ENCODE peak calls at places on chromosomes 16 and 17, in nine cellular contexts. P is HL-60, H is fibroblast of mammary gland, S is fibroblast of pulmonary artery, M is fibroblast of lung, F is tibial nerve, J is progenitor cell of endocrine pancreas, R is osteoblast, X is HFFc6. N is an unnamed sample.

GRCh38 chr17:45364531-45365390 is 47.9 kb upstream of the MAP3K14 start:
- DNase-seq in P (no peak), H (peak), S (peak), M (no peak), F (peak), J (no peak), R (peak), X (no peak), N (no peak)

GRCh38 chr17:65088621-65089385 is 32.3 kb upstream of the GNA13 start:
- DNase-seq in P (no peak), H (peak), S (no peak), M (no peak), F (no peak), J (no peak), R (no peak), X (peak), N (no peak)

GRCh38 chr17:36848008-36848902 is 89.0 kb upstream of the LHX1 start:
- DNase-seq in P (no peak), H (no peak), S (peak), M (no peak), F (no peak), J (no peak), R (no peak), X (no peak), N (no peak)

GRCh38 chr16:583470-583814 is 6.4 kb upstream of the RAB40C start:
- DNase-seq in P (no peak), H (no peak), S (no peak), M (no peak), F (no peak), J (no peak), R (peak), X (no peak), N (no peak)

GRCh38 chr16:69852815-69853214 is 90.7 kb downstream of the WWP2 start:
- DNase-seq in P (no peak), H (no peak), S (no peak), M (no peak), F (no peak), J (no peak), R (no peak), X (no peak), N (no peak)

GRCh38 chr17:7440113-7440822 is 956 bp downstream of the FGF11 start:
- DNase-seq in P (peak), H (no peak), S (no peak), M (peak), F (no peak), J (no peak), R (peak), X (no peak), N (no peak)

GRCh38 chr17:17710728-17711541 is 29.7 kb downstream of the RAI1 start:
- DNase-seq in P (no peak), H (peak), S (peak), M (peak), F (no peak), J (peak), R (peak), X (peak), N (peak)

GRCh38 chr16:80719573-80719972 is 84.8 kb downstream of the CDYL2 start:
- DNase-seq in P (no peak), H (no peak), S (no peak), M (no peak), F (no peak), J (no peak), R (no peak), X (no peak), N (no peak)

GRCh38 chr17:3511841-3512511 is 36.2 kb downstream of the ASPA start:
- DNase-seq in P (no peak), H (peak), S (no peak), M (peak), F (no peak), J (no peak), R (no peak), X (no peak), N (no peak)

GRCh38 chr16:67990018-67990386 is 9.3 kb downstream of the DPEP2 start:
- DNase-seq in P (no peak), H (no peak), S (no peak), M (no peak), F (no peak), J (no peak), R (peak), X (no peak), N (no peak)

GRCh38 chr16:21611178-21611545 is 11.8 kb downstream of the METTL9 start:
- DNase-seq in P (peak), H (peak), S (peak), M (peak), F (no peak), J (no peak), R (no peak), X (peak), N (no peak)

GRCh38 chr17:4072487-4073157 is 70.2 kb downstream of the ZZEF1 start:
- DNase-seq in P (no peak), H (peak), S (peak), M (peak), F (no peak), J (no peak), R (peak), X (peak), N (no peak)

GRCh38 chr17:39927928-39928867 is 666 bp downstream of the LRRC3C start:
- DNase-seq in P (no peak), H (no peak), S (no peak), M (no peak), F (no peak), J (peak), R (no peak), X (no peak), N (no peak)

GRCh38 chr16:20611350-20611902 is 35.3 kb upstream of the ACSM2B start:
- DNase-seq in P (no peak), H (no peak), S (no peak), M (no peak), F (no peak), J (no peak), R (no peak), X (no peak), N (no peak)

GRCh38 chr17:45310380-45311324 is 6.2 kb downstream of the MAP3K14 start:
- DNase-seq in P (no peak), H (no peak), S (no peak), M (peak), F (no peak), J (no peak), R (peak), X (no peak), N (no peak)

GRCh38 chr16:630815-631405 is at the start of gene WFIKKN1:
- DNase-seq in P (no peak), H (no peak), S (no peak), M (no peak), F (no peak), J (peak), R (peak), X (no peak), N (no peak)

GRCh38 chr17:7354262-7354781 is 634 bp upstream of the TMEM95 start:
- DNase-seq in P (no peak), H (peak), S (no peak), M (peak), F (no peak), J (no peak), R (peak), X (peak), N (peak)

GRCh38 chr16:1713933-1714332 is 7.9 kb downstream of the MAPK8IP3 start:
- DNase-seq in P (no peak), H (no peak), S (no peak), M (no peak), F (no peak), J (no peak), R (no peak), X (no peak), N (no peak)

GRCh38 chr16:75550211-75550662 is 5.8 kb downstream of the TMEM231 start:
- DNase-seq in P (peak), H (peak), S (peak), M (peak), F (no peak), J (no peak), R (no peak), X (peak), N (no peak)

GRCh38 chr16:88357306-88358032 is 25.3 kb upstream of the ZNF469 start:
- DNase-seq in P (no peak), H (no peak), S (no peak), M (no peak), F (no peak), J (no peak), R (peak), X (peak), N (no peak)

GRCh38 chr16:67151431-67152097 is 766 bp upstream of the B3GNT9 start:
- DNase-seq in P (no peak), H (no peak), S (no peak), M (no peak), F (no peak), J (no peak), R (peak), X (no peak), N (no peak)

GRCh38 chr16:58501242-58502131 is 1.5 kb downstream of the NDRG4 start:
- DNase-seq in P (no peak), H (no peak), S (no peak), M (no peak), F (no peak), J (peak), R (peak), X (no peak), N (no peak)

GRCh38 chr17:47257651-47258339 is 4.2 kb downstream of the ITGB3 start:
- DNase-seq in P (no peak), H (peak), S (peak), M (peak), F (no peak), J (no peak), R (peak), X (peak), N (no peak)

GRCh38 chr16:55515110-55515509 is 6.2 kb downstream of the LPCAT2 start:
- DNase-seq in P (no peak), H (peak), S (no peak), M (no peak), F (no peak), J (no peak), R (no peak), X (peak), N (no peak)

GRCh38 chr17:4947010-4947410 is 1.3 kb downstream of the PFN1 start:
- DNase-seq in P (no peak), H (no peak), S (no peak), M (no peak), F (no peak), J (no peak), R (peak), X (no peak), N (no peak)

GRCh38 chr17:37527249-37527851 is 37.7 kb downstream of the DUSP14 start:
- DNase-seq in P (peak), H (peak), S (peak), M (peak), F (no peak), J (no peak), R (no peak), X (peak), N (peak)

GRCh38 chr17:76869209-76869877 is 1.1 kb downstream of the MGAT5B start:
- DNase-seq in P (no peak), H (no peak), S (no peak), M (no peak), F (no peak), J (no peak), R (peak), X (no peak), N (no peak)

GRCh38 chr16:20704281-20704680 is 6.8 kb upstream of the ACSM1 start:
- DNase-seq in P (no peak), H (no peak), S (no peak), M (no peak), F (no peak), J (no peak), R (peak), X (no peak), N (no peak)

GRCh38 chr17:32693135-32693897 is 183.6 kb downstream of the MYO1D start:
- DNase-seq in P (no peak), H (no peak), S (no peak), M (no peak), F (no peak), J (no peak), R (no peak), X (no peak), N (no peak)

GRCh38 chr16:5938607-5939006 is 841.0 kb upstream of the EEF2KMT start:
- DNase-seq in P (no peak), H (no peak), S (no peak), M (no peak), F (no peak), J (no peak), R (no peak), X (no peak), N (no peak)

GRCh38 chr16:4491898-4492297 is 15.7 kb downstream of the HMOX2 start:
- DNase-seq in P (no peak), H (no peak), S (no peak), M (no peak), F (no peak), J (no peak), R (no peak), X (no peak), N (no peak)

GRCh38 chr17:17346428-17347233 is 43.5 kb downstream of the NT5M start:
- DNase-seq in P (peak), H (no peak), S (no peak), M (no peak), F (no peak), J (no peak), R (peak), X (no peak), N (no peak)

GRCh38 chr17:16150251-16150859 is 65.0 kb downstream of the NCOR1 start:
- DNase-seq in P (no peak), H (peak), S (peak), M (peak), F (no peak), J (no peak), R (no peak), X (peak), N (peak)

GRCh38 chr17:40980594-40980993 is 3.5 kb downstream of the KRT40 start:
- DNase-seq in P (no peak), H (peak), S (peak), M (no peak), F (no peak), J (no peak), R (peak), X (no peak), N (no peak)

GRCh38 chr16:89378947-89379771 is 111.2 kb downstream of the ANKRD11 start:
- DNase-seq in P (no peak), H (peak), S (no peak), M (no peak), F (no peak), J (no peak), R (no peak), X (no peak), N (peak)
- TF ChIP-seq CTCF in P (no peak), H (peak), S (no peak), M (no peak), F (no peak), J (no peak), R (no peak), X (no peak), N (peak)

DNA sequence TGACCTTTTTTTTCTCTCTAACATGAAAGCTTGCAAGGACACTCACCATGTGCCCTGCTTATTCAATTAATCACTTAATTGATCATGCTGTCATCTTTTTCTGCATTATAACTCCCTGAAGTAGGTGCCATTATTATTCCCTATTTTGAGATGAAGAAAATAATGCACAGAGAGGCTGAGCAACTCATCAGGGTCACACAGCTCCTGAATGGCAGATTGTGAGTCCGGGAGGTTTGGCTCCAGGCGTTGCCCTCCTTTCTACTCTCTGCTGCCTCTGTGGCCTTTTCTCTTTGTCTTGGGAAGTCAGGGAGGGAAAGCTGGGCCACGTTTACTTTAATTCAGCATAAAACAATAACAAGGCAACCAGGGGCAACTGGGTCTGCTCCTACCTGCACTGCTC is 17.2 kb upstream of the N4BP1 start:
- DNase-seq in P (no peak), H (no peak), S (no peak), M (no peak), F (no peak), J (no peak), R (no peak), X (no peak), N (no peak)
- TF ChIP-seq CTCF in P (no peak), H (no peak), S (no peak), M (no peak), F (no peak), J (no peak), R (no peak), X (no peak), N (no peak)

GRCh38 chr16:22816475-22816874 is 2.5 kb downstream of the HS3ST2 start:
- DNase-seq in P (no peak), H (peak), S (no peak), M (no peak), F (no peak), J (no peak), R (no peak), X (no peak), N (peak)

GRCh38 chr16:22814330-22815105 is 556 bp downstream of the HS3ST2 start:
- DNase-seq in P (no peak), H (no peak), S (no peak), M (no peak), F (no peak), J (no peak), R (peak), X (no peak), N (no peak)

GRCh38 chr16:22815863-22816262 is 1.9 kb downstream of the HS3ST2 start:
- DNase-seq in P (no peak), H (no peak), S (no peak), M (no peak), F (no peak), J (no peak), R (peak), X (no peak), N (no peak)

GRCh38 chr16:22813946-22814325 is at the start of gene HS3ST2:
- DNase-seq in P (no peak), H (peak), S (peak), M (no peak), F (no peak), J (peak), R (peak), X (no peak), N (peak)

DNA sequence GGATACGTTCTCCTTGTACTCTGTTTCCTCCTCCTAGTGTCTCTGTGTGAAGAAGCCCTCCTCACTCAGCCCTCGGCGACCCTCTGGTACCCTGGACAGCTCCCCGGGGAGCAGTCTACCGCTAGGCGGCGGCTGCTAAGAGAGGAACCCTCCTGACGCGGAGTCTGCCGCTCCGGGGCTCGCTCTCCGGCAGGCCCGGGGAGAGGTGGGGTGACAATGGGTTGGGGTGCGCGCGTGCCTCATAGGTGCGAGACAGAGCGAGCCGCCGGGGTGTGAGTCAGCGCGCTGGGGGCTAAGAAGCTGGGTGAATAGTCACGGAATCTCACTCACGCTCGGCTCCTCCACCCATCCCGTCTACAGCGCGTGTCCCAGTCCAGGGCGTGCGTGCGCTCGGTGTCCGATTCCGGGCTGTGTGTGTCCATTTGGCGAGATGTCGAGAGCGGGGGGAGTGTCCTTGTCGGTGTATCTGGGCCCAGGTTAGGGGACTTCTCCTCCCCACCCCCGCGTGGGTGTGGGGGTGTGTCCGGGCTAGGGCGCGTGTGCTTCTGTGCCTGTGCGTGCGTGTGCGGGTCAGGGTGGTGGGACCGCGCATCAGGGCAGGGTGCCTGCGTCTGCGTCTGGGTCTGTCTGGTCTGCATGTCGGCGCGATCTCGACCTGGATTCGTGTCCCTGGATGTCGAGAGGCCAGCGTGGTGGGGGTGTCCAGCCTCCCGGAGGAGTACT is 578 bp upstream of the HS3ST2 start:
- DNase-seq in P (peak), H (peak), S (peak), M (peak), F (no peak), J (peak), R (peak), X (peak), N (peak)
- TF ChIP-seq CTCF in P (peak), H (peak), S (peak), M (peak), F (peak), J (peak), R (peak), X (peak), N (peak)

GRCh38 chr16:72122308-72122707 is 28.7 kb downstream of the DHX38 start:
- DNase-seq in P (no peak), H (no peak), S (no peak), M (no peak), F (no peak), J (no peak), R (peak), X (no peak), N (no peak)
- TF ChIP-seq CTCF in P (no peak), H (no peak), S (no peak), M (no peak), F (no peak), J (no peak), R (no peak), X (no peak), N (no peak)

N was measured in RWPE1.